ENCODE peak calls at places on chromosome 6, in four cellular contexts. D is NCI-H1417; K is CD8-positive, alpha-beta T cell; I is stimulated activated CD8-positive, alpha-beta memory T cell treated with anti-CD3 and anti-CD28 coated beads, Interleukin-15, amount 100 ng/mL, for 4 hours. O is an unnamed sample.

GRCh38 chr6:22145823-22146379 is 150.9 kb downstream of the PRL start:
- DNase-seq in D (peak; percentile 59), I (no peak), K (no peak), O (no peak)

GRCh38 chr6:129490551-129491245 is 219.3 kb downstream of the ARHGAP18 start:
- DNase-seq in K (peak; percentile 50), D (no peak), I (peak; percentile 61), O (peak; percentile 80)

GRCh38 chr6:12275084-12275483 is 15.1 kb upstream of the EDN1 start:
- DNase-seq in K (no peak), D (no peak), I (no peak), O (no peak)

GRCh38 chr6:158057213-158057987 is 75.7 kb downstream of the SYNJ2 start:
- DNase-seq in D (no peak), I (no peak), K (no peak), O (no peak)

GRCh38 chr6:146790561-146791091 is 191.9 kb downstream of the ADGB start:
- DNase-seq in I (no peak), D (no peak), K (no peak), O (no peak)

GRCh38 chr6:52087498-52087999 is at the start of gene PKHD1:
- DNase-seq in K (no peak), D (no peak), I (no peak), O (no peak)

GRCh38 chr6:138467901-138468300 is 31.4 kb downstream of the NHSL1 start:
- DNase-seq in I (no peak), K (no peak), D (no peak), O (no peak)

GRCh38 chr6:127554435-127555006 is 22.5 kb upstream of the C6orf58 start:
- DNase-seq in D (peak; percentile 34), K (no peak), I (no peak), O (no peak)

GRCh38 chr6:106444777-106445507 is 84.4 kb downstream of the CRYBG1 start:
- DNase-seq in D (peak; percentile 78), K (no peak), I (no peak), O (no peak)

GRCh38 chr6:129287778-129288177 is 404.8 kb downstream of the LAMA2 start:
- DNase-seq in I (no peak), K (no peak), D (no peak), O (no peak)

GRCh38 chr6:52157301-52157930 is 28.8 kb upstream of the IL17A start:
- DNase-seq in K (no peak), I (no peak), D (no peak), O (no peak)

GRCh38 chr6:47727391-47727790 is 29.0 kb downstream of the ADGRF4 start:
- DNase-seq in I (no peak), K (no peak), D (no peak), O (no peak)

GRCh38 chr6:112923940-112924587 is 576.9 kb downstream of the RFPL4B start:
- DNase-seq in D (no peak), I (no peak), K (no peak), O (no peak)

GRCh38 chr6:25010166-25010565 is 74.4 kb upstream of the RIPOR2 start:
- DNase-seq in K (no peak), D (no peak), I (no peak), O (no peak)

GRCh38 chr6:53894086-53894485 is 99.3 kb downstream of the LRRC1 start:
- DNase-seq in D (peak; percentile 42), K (peak; percentile 4), I (no peak), O (no peak)

GRCh38 chr6:26576929-26577719 is 19.6 kb upstream of the ABT1 start:
- DNase-seq in D (no peak), K (no peak), I (peak; percentile 54), O (no peak)

GRCh38 chr6:89214197-89214596 is 3.0 kb downstream of the GABRR1 start:
- DNase-seq in K (no peak), D (no peak), I (no peak), O (no peak)